ENCODE peak calls at places on chromosomes 1 and 21, in nine cellular contexts. U is breast epithelium, M is right lobe of liver, N is GM13976, H is ovary, S is heart right ventricle, E is Calu3, W is AG04450, F is IMR-90. L is an unnamed sample.

GRCh38 chr21:38942617-38943245 is 137.0 kb downstream of the ETS2 start:
- DNase-seq in W (no peak), H (no peak), S (no peak), F (no peak), M (no peak), U (no peak), N (no peak), E (no peak), L (no peak)

GRCh38 chr1:47940321-47940720 is 56.9 kb downstream of the TRABD2B start:
- DNase-seq in H (no peak), W (no peak), U (no peak), M (no peak), E (no peak), N (no peak), F (no peak), S (no peak), L (no peak)

GRCh38 chr1:10561955-10562354 is 87.2 kb downstream of the PEX14 start:
- DNase-seq in E (no peak), H (no peak), N (no peak), S (no peak), F (no peak), U (no peak), M (no peak), W (no peak), L (no peak)

GRCh38 chr1:238346340-238346739 is 455.6 kb upstream of the ZP4 start:
- DNase-seq in U (no peak), S (no peak), H (no peak), F (no peak), W (no peak), M (no peak), E (no peak), N (no peak), L (no peak)

GRCh38 chr1:235864965-235865525 is 1.7 kb downstream of the LYST start:
- DNase-seq in S (no peak), F (no peak), E (no peak), M (no peak), W (no peak), U (no peak), H (no peak), N (no peak), L (no peak)

GRCh38 chr1:35016406-35016805 is 15.3 kb downstream of the ZMYM6 start:
- DNase-seq in W (no peak), F (no peak), E (no peak), M (no peak), H (no peak), N (no peak), S (no peak), U (no peak), L (no peak)

GRCh38 chr1:166129006-166129405 is 37.8 kb downstream of the FAM78B start:
- DNase-seq in M (no peak), W (no peak), N (no peak), E (no peak), U (no peak), H (no peak), F (no peak), S (no peak), L (no peak)

GRCh38 chr1:234244482-234244881 is 128.8 kb upstream of the COA6 start:
- DNase-seq in F (no peak), M (no peak), N (peak), S (no peak), E (no peak), W (no peak), U (no peak), H (no peak), L (no peak)

GRCh38 chr1:42145190-42145716 is 8.0 kb upstream of the GUCA2B start:
- DNase-seq in W (no peak), M (no peak), U (no peak), E (no peak), H (no peak), S (no peak), N (no peak), F (no peak), L (no peak)

GRCh38 chr1:94806451-94806861 is 13.7 kb upstream of the SLC44A3 start:
- DNase-seq in F (peak), U (no peak), N (no peak), W (no peak), M (no peak), E (no peak), S (no peak), H (no peak), L (no peak)

GRCh38 chr1:163720294-163720693 is 398.5 kb downstream of the NUF2 start:
- DNase-seq in M (no peak), N (no peak), U (no peak), H (no peak), W (no peak), S (no peak), F (no peak), E (no peak), L (no peak)

GRCh38 chr1:28297826-28298225 is 31.0 kb upstream of the MED18 start:
- DNase-seq in F (no peak), H (no peak), M (no peak), E (no peak), S (no peak), N (peak), U (no peak), W (no peak), L (no peak)

GRCh38 chr1:103218821-103219220 is 110.5 kb upstream of the COL11A1 start:
- DNase-seq in F (no peak), U (no peak), S (no peak), H (no peak), N (no peak), E (no peak), M (no peak), W (no peak), L (peak)

GRCh38 chr1:60831780-60832179 is 250.6 kb upstream of the NFIA start:
- DNase-seq in N (no peak), U (no peak), H (no peak), M (no peak), E (no peak), F (no peak), S (no peak), W (no peak), L (no peak)

GRCh38 chr1:94126651-94127050 is 5.7 kb upstream of the ABCA4 start:
- DNase-seq in N (no peak), F (no peak), H (no peak), M (no peak), S (no peak), E (no peak), U (no peak), W (no peak), L (no peak)

GRCh38 chr1:16925635-16926490 is 4.1 kb downstream of the CROCC start:
- DNase-seq in E (no peak), H (no peak), S (no peak), F (no peak), M (peak), W (no peak), U (peak), N (peak), L (no peak)

GRCh38 chr1:175830500-175830899 is 87.1 kb upstream of the TNR start:
- DNase-seq in N (no peak), W (no peak), U (no peak), H (no peak), F (no peak), M (no peak), E (no peak), S (no peak), L (no peak)

GRCh38 chr1:100894622-100895539 is at the start of gene EXTL2:
- DNase-seq in M (peak), U (peak), S (peak), E (peak), N (peak), W (no peak), H (peak), F (peak), L (peak)

GRCh38 chr1:149885364-149886111 is 13.8 kb upstream of the BOLA1 start:
- DNase-seq in F (peak), U (peak), N (no peak), M (peak), H (peak), W (peak), S (peak), E (peak), L (no peak)

GRCh38 chr1:115332813-115333608 is 5.0 kb downstream of the NGF start:
- DNase-seq in F (peak), H (no peak), N (no peak), S (no peak), U (no peak), E (no peak), M (no peak), W (peak), L (peak)

GRCh38 chr1:159924025-159924790 is 1.1 kb downstream of the TAGLN2 start:
- DNase-seq in F (peak), U (peak), M (peak), E (peak), W (no peak), S (peak), H (peak), N (peak), L (no peak)

GRCh38 chr1:115140442-115141144 is 51.3 kb upstream of the TSPAN2 start:
- DNase-seq in W (no peak), E (no peak), S (no peak), U (no peak), M (no peak), N (no peak), F (no peak), H (no peak), L (no peak)

GRCh38 chr1:109214695-109215623 is 1.2 kb downstream of the SARS1 start:
- DNase-seq in H (no peak), F (peak), E (peak), S (no peak), N (peak), W (peak), U (no peak), M (no peak), L (peak)

GRCh38 chr1:110636149-110636935 is 30.2 kb upstream of the KCNA2 start:
- DNase-seq in U (no peak), F (no peak), M (no peak), E (no peak), N (no peak), W (no peak), S (no peak), H (no peak), L (no peak)

GRCh38 chr1:44803312-44804095 is 3.3 kb downstream of the PLK3 start:
- DNase-seq in U (no peak), N (no peak), M (peak), F (no peak), H (peak), S (no peak), E (no peak), W (no peak), L (no peak)

GRCh38 chr21:46092811-46093667 is 4.9 kb upstream of the COL6A2 start:
- DNase-seq in U (peak), H (peak), S (no peak), E (no peak), M (no peak), W (no peak), F (no peak), N (no peak), L (no peak)
- TF ChIP-seq CTCF in U (no peak), H (no peak), S (no peak), E (no peak), M (no peak), W (peak), F (peak), N (no peak), L (no peak)

DNA sequence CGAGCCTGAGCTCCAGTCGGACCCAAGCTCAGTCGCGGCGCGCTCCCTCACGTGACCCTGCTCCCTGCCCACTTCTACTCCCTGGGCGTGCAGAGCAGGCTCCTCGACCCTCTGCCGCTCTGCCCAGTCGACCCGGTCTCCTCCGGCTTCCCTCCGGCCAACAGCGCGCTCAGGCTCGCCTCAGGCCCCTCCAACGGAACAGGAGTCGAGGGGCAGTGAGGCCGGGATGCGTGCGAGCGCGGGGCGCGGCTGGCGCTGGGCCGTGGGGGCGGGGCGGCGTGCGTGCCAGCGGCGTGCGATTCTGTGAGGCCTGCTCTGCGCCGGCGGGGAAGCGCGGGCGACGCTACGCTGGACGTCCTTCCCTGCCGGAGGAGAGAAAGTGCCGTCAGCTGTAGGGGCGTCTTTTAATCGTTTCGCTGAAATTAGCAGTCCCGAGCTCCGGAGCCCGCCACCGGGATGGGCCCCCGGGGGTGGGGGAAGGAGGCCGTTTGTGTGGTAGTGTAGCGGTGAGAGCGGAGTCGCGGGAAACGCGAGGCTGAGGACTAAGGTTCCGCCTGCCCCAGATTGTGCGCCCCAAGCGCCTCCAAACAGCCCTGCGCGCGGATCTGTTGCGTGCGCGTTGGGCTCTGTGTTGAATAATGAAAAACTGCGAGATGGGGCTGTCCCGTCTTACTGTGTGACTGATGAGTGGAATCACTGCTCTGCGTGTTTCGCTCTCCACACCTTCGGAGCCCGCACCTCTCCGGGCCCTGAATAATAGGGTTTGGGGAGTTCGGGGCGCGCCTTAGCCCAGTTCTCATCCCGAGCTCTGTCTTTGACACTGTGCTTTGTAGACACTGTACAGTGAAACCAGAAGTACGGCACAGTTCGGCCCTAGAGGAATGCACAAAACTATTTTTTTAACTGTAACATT is at the start of gene ACBD6:
- DNase-seq in F (peak), S (peak), W (no peak), E (peak), M (peak), U (peak), H (peak), N (peak), L (peak)
- TF ChIP-seq CTCF in F (no peak), S (no peak), W (peak), E (no peak), M (no peak), U (no peak), H (no peak), N (no peak), L (peak)

GRCh38 chr1:23530750-23531651 is at the start of gene E2F2:
- DNase-seq in E (peak), M (peak), U (peak), W (peak), S (peak), F (peak), N (peak), H (peak), L (peak)
- TF ChIP-seq CTCF in E (no peak), M (no peak), U (no peak), W (no peak), S (no peak), F (peak), N (peak), H (no peak), L (no peak)

GRCh38 chr1:116914667-116915066 is 5.0 kb downstream of the PTGFRN start:
- DNase-seq in E (no peak), F (no peak), N (no peak), U (no peak), H (no peak), M (no peak), W (no peak), S (no peak), L (no peak)

GRCh38 chr1:116918714-116919357 is 9.1 kb downstream of the PTGFRN start:
- DNase-seq in M (no peak), F (no peak), E (no peak), W (no peak), H (no peak), N (no peak), S (no peak), U (no peak), L (no peak)

GRCh38 chr1:116915182-116915611 is 5.5 kb downstream of the PTGFRN start:
- DNase-seq in E (peak), S (no peak), N (no peak), W (no peak), F (no peak), U (no peak), H (peak), M (no peak), L (no peak)

GRCh38 chr1:116916002-116916401 is 6.3 kb downstream of the PTGFRN start:
- DNase-seq in F (no peak), N (no peak), H (no peak), W (no peak), E (no peak), M (no peak), U (no peak), S (no peak), L (no peak)

DNA sequence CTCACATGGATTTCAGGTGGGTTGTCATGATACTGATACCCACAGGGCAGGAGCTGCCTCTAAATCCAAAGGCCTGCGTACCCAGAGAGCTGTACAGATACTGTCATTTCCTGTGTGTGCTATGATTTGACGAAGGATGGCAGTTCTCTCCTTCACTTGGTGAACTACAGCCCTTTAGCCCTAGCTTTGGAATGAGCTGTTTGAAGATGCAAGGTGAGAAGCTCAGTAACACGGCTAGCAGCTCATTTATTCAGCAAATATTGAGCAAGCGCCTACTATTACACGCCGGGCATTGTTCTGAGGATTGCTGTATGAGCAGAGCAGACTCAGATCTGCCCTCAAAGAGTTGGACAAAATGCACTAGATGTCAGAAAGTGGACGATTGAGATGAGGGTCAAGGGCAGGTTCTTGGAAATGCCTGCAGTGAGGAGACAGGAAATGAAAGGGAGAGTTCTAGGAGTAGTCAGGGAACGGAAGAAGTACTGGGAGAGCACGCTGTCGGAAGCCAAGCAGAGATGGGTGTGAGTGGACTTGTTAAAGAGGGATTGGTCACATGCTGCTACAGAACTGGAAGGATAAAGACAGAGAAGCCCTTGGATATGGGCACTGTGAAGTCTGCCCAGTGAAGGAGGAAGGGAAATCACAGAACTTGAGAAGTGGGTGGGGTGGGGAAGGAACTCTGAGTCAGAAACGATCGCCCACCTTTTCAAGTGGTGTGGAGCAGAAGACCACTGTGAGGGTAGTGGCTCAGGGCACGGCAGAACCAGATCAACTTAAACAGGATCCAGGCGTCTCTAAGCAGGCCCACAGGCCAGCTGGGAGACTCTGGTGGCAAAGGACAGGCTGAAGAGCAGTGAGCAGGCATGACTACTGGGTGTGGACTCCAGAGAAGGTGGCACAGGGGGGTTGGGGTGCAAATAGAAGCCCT is 7.1 kb downstream of the PTGFRN start:
- DNase-seq in E (no peak), W (no peak), U (no peak), N (no peak), S (no peak), H (no peak), F (no peak), M (no peak), L (no peak)
- TF ChIP-seq CTCF in E (no peak), W (no peak), U (no peak), N (no peak), S (no peak), H (no peak), F (no peak), M (no peak), L (no peak)

GRCh38 chr1:57421366-57421765 is 2.5 kb downstream of the DAB1 start:
- DNase-seq in W (no peak), S (no peak), M (no peak), U (no peak), F (no peak), E (no peak), H (no peak), N (no peak), L (no peak)

GRCh38 chr1:57422271-57423134 is 1.4 kb downstream of the DAB1 start:
- DNase-seq in U (no peak), E (no peak), M (no peak), N (peak), F (peak), W (no peak), S (no peak), H (no peak), L (no peak)

GRCh38 chr1:57423135-57424131 is at the start of gene DAB1:
- DNase-seq in U (no peak), E (peak), S (no peak), H (no peak), F (peak), N (peak), W (no peak), M (no peak), L (no peak)

DNA sequence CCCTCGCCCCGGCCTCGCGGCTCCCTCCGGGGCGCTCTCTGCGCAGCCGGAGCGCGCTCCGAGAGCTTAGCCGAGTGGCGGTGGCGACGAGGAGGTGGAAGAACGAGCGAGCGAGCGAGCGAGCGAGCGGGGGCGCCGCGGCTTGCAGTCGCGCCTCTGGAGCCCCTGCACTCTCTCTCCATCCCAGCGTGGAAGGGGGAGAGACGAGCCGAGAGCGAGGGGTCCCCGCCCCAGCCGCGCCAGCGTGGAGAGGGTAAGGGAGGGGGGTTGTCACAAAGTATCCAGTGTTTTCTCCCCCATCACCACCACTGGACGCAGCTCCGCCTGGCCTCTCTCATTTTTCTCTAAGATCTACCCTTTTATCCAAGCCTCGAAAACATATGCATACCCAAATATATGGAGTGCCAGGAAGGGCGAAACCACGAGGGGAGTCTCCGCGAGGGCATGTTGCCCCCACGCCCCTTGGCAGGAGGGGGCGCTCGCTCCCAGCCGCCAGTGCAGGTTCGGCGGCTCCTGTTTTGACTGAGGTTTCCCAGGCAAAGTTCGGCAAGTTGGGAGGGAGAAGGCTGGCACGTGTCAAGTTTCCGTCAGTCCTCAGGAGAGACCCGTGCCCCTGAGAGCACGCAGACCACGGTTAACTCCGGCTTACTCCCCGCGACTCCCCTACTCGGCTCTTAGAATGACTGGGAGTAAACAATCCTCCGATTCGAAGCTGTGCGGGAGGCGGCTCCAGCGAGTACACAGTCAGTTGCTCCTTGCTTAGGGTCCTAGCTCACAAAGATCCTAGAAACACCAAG is 569 bp upstream of the DAB1 start:
- DNase-seq in M (peak), H (no peak), S (peak), W (no peak), F (peak), E (peak), U (no peak), N (peak), L (no peak)
- TF ChIP-seq CTCF in M (peak), H (no peak), S (peak), W (peak), F (peak), E (peak), U (no peak), N (no peak), L (peak)

GRCh38 chr1:205317311-205317917 is 4.1 kb downstream of the NUAK2 start:
- DNase-seq in N (no peak), W (no peak), S (peak), U (peak), M (peak), F (no peak), H (peak), E (peak), L (no peak)
- TF ChIP-seq CTCF in N (no peak), W (no peak), S (no peak), U (no peak), M (no peak), F (no peak), H (no peak), E (no peak), L (peak)

L was measured in retinal pigment epithelial cell.